ENCODE peak calls at places on chromosomes 4 and X, in four cellular contexts. O is lung, M is neural progenitor cell, N is fibroblast of lung. A is an unnamed sample.
A peak's percentile ranks its signal among the peaks of the same experiment; 100 is the strongest.

GRCh38 chrX:109974906-109975655 is 27.8 kb upstream of the TMEM164 start:
- DNase-seq in O (no peak), M (no peak), N (peak; percentile 23), A (no peak)

GRCh38 chrX:13876652-13877051 is 59.8 kb upstream of the GPM6B start:
- DNase-seq in O (no peak), M (no peak), N (peak; percentile 81), A (no peak)

GRCh38 chr4:23036503-23036902 is 343.8 kb downstream of the GBA3 start:
- DNase-seq in O (no peak), M (no peak), N (no peak), A (no peak)

GRCh38 chrX:39848900-39849299 is 248.9 kb downstream of the BCOR start:
- DNase-seq in O (no peak), M (no peak), N (peak; percentile 87), A (no peak)

GRCh38 chr4:74114234-74114633 is 15.2 kb upstream of the CXCL2 start:
- DNase-seq in O (no peak), M (no peak), N (peak; percentile 87), A (no peak)

GRCh38 chrX:24260827-24261550 is 52.9 kb downstream of the SUPT20HL2 start:
- DNase-seq in O (no peak), M (no peak), N (peak; percentile 50), A (no peak)

GRCh38 chrX:23435575-23435974 is 100.9 kb downstream of the PTCHD1 start:
- DNase-seq in O (no peak), M (no peak), N (peak; percentile 2), A (no peak)

GRCh38 chr4:73704314-73705055 is 35.9 kb upstream of the CXCL8 start:
- DNase-seq in O (peak; percentile 82), M (no peak), N (peak; percentile 100), A (peak; percentile 97)

GRCh38 chrX:107825698-107826285 is at the start of gene MID2:
- DNase-seq in O (peak; percentile 42), M (peak; percentile 59), N (peak; percentile 55), A (no peak)

GRCh38 chr4:110793381-110793801 is 170.5 kb upstream of the PITX2 start:
- DNase-seq in O (no peak), M (peak; percentile 43), N (peak; percentile 25), A (no peak)

GRCh38 chr4:106864231-106864630 is 171.9 kb downstream of the DKK2 start:
- DNase-seq in O (no peak), M (no peak), N (peak; percentile 86), A (no peak)

GRCh38 chrX:28889691-28890090 is 302.4 kb downstream of the IL1RAPL1 start:
- DNase-seq in O (no peak), M (peak; percentile 30), N (no peak), A (no peak)

GRCh38 chr4:41363384-41363981 is 106.8 kb downstream of the UCHL1 start:
- DNase-seq in O (peak; percentile 44), M (peak; percentile 37), N (peak; percentile 80), A (no peak)
- H3K27me3 ChIP-seq in O (no peaks in the 10 kb centered on the region), M (peaks cover 58% of the 10 kb centered on the region), N (peaks cover 8% of the 10 kb centered on the region), A (no peaks in the 10 kb centered on the region)

GRCh38 chr4:152460488-152460887 is 75.4 kb downstream of the FBXW7 start:
- DNase-seq in O (no peak), M (no peak), N (peak; percentile 55), A (no peak)

GRCh38 chr4:152458801-152459302 is 77.0 kb downstream of the FBXW7 start:
- DNase-seq in O (no peak), M (no peak), N (peak; percentile 10), A (no peak)

GRCh38 chr4:152456609-152457008 is 79.3 kb downstream of the FBXW7 start:
- DNase-seq in O (no peak), M (no peak), N (peak; percentile 23), A (no peak)

GRCh38 chr4:152462047-152462446 is 73.8 kb downstream of the FBXW7 start:
- DNase-seq in O (no peak), M (no peak), N (no peak), A (no peak)

DNA sequence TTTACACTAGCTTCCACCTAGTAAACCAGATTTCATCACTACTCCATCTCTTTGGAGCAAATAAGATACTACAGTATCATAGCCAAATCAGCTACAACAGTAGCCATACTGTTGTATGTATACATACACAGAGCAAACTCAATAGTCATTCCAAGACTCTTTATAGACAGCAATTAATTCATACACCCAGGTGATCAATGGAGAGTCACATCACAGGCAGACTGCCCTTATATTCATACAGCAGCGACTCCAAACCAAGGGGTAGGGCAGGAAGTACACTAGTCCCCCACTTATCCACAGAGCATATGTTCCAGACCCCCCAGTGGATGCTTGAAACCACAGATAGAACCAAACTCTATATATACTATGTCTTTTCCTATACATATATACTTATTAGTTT is 76.6 kb downstream of the FBXW7 start:
- DNase-seq in O (no peak), M (no peak), N (no peak), A (no peak)
- H3K4me1 ChIP-seq in O (no peaks in the 10 kb centered on the region), M (no peaks in the 10 kb centered on the region), N (no peaks in the 10 kb centered on the region), A (no peaks in the 10 kb centered on the region)

DNA sequence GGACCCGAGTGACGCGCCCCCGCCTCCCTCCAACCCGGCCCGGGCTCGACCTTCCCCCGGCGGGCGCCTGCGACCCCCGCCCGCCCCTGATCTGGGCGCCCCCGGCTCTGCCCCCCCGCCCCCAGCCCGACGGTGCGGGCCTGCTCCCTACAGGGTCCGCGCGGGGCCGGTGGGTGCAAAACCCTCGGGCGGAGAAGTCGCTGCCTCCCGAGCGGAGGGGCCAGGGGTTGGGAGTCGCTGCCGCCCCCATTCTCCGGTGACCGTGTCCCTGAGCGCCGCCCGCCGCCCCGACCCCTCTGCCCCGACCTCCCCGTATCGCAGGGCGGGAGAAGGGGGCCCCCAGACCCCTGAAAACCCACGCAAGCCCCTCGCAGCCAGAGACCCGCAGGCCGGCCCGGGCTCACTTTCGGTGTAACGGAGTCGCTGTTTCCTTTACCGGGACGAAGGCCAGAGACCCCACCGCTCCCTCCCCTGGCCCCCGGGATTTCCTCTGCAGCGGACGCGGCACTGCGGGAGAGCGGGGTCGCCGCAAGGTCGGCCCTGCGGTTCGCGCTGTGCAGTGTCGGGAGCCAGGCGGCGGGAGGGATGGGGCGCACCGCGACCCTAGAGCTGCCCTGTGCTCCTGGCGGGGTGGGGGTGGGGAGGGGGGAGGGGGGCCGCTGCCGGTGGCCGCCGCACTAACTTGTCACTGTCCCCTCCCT is 729 bp upstream of the CPLX1 start:
- DNase-seq in O (no peak), M (peak; percentile 65), N (no peak), A (no peak)
- H3K27me3 ChIP-seq in O (no peaks in the 10 kb centered on the region), M (peaks cover 90% of the 10 kb centered on the region), N (peaks cover 36% of the 10 kb centered on the region), A (peaks cover 25% of the 10 kb centered on the region)

GRCh38 chr4:8185930-8186329 is 13.2 kb upstream of the SH3TC1 start:
- DNase-seq in O (no peak), M (no peak), N (no peak), A (no peak)
- H3K4me1 ChIP-seq in O (peaks cover 44% of the 10 kb centered on the region), M (no peaks in the 10 kb centered on the region), N (peaks cover 33% of the 10 kb centered on the region), A (peaks cover 74% of the 10 kb centered on the region)

GRCh38 chrX:72306085-72306801 is 529 bp upstream of the CITED1 start:
- DNase-seq in O (no peak), M (peak; percentile 54), N (peak; percentile 6), A (no peak)

GRCh38 chrX:72308209-72308565 is 2.5 kb upstream of the CITED1 start:
- DNase-seq in O (no peak), M (no peak), N (no peak), A (no peak)

GRCh38 chrX:72308566-72309296 is 3.0 kb upstream of the CITED1 start:
- DNase-seq in O (peak; percentile 69), M (peak; percentile 84), N (peak; percentile 70), A (no peak)

GRCh38 chrX:72306851-72307645 is 1.3 kb upstream of the CITED1 start:
- DNase-seq in O (peak; percentile 48), M (peak; percentile 79), N (peak; percentile 73), A (peak; percentile 82)

GRCh38 chrX:72307646-72308051 is 1.9 kb upstream of the CITED1 start:
- DNase-seq in O (no peak), M (peak; percentile 33), N (no peak), A (no peak)
- H3K27me3 ChIP-seq in O (peaks cover 23% of the 10 kb centered on the region), M (peaks cover 82% of the 10 kb centered on the region), N (peaks cover 56% of the 10 kb centered on the region), A (peaks cover 25% of the 10 kb centered on the region)

GRCh38 chr4:169604131-169604900 is 8.1 kb downstream of the NEK1 start:
- DNase-seq in O (no peak), M (no peak), N (peak; percentile 86), A (no peak)

GRCh38 chr4:169604903-169605331 is 7.5 kb downstream of the NEK1 start:
- DNase-seq in O (no peak), M (no peak), N (no peak), A (no peak)

GRCh38 chr4:169603312-169603711 is 9.1 kb downstream of the NEK1 start:
- DNase-seq in O (no peak), M (no peak), N (no peak), A (no peak)

GRCh38 chr4:169601016-169601771 is 11.2 kb downstream of the NEK1 start:
- DNase-seq in O (no peak), M (no peak), N (no peak), A (no peak)
- H3K4me1 ChIP-seq in O (no peaks in the 10 kb centered on the region), M (no peaks in the 10 kb centered on the region), N (peaks cover 3% of the 10 kb centered on the region), A (peaks cover 15% of the 10 kb centered on the region)